ENCODE peak calls at places on chromosomes 4 and X, in five cellular contexts. A is tibial nerve, G is A549, V is ovary, F is upper lobe of left lung. P is an unnamed sample.

GRCh38 chr4:3010998-3011397 is 47.6 kb downstream of the GRK4 start:
- DNase-seq in V (no peak), A (peak; percentile 24), F (no peak), G (no peak), P (no peak)

GRCh38 chr4:81180916-81181315 is 34.1 kb downstream of the PRKG2 start:
- DNase-seq in F (no peak), G (no peak), V (no peak), A (no peak), P (no peak)

GRCh38 chr4:3257125-3257690 is 8.2 kb downstream of the MSANTD1 start:
- DNase-seq in G (no peak), F (peak; percentile 41), V (no peak), A (no peak), P (peak; percentile 32)

GRCh38 chr4:16750216-16750615 is 148.2 kb downstream of the LDB2 start:
- DNase-seq in V (no peak), G (no peak), F (no peak), A (no peak), P (no peak)

GRCh38 chrX:150856785-150857184 is 41.7 kb downstream of the CD99L2 start:
- DNase-seq in V (no peak), A (no peak), G (no peak), F (no peak), P (no peak)

GRCh38 chrX:20594985-20595384 is 328.3 kb upstream of the RPS6KA3 start:
- DNase-seq in V (no peak), F (no peak), G (no peak), A (no peak), P (no peak)

GRCh38 chr4:115249808-115250207 is 136.4 kb upstream of the NDST4 start:
- DNase-seq in A (no peak), F (no peak), G (no peak), V (no peak), P (no peak)

GRCh38 chr4:46211406-46211805 is 87.6 kb upstream of the GABRG1 start:
- DNase-seq in F (no peak), A (no peak), G (no peak), V (no peak), P (no peak)

GRCh38 chr4:185833055-185833598 is 21.1 kb upstream of the SORBS2 start:
- DNase-seq in F (no peak), G (no peak), A (no peak), V (no peak), P (no peak)

GRCh38 chrX:10725071-10725470 is 104.7 kb upstream of the MID1 start:
- DNase-seq in A (no peak), V (no peak), G (peak; percentile 26), F (no peak), P (no peak)

GRCh38 chr4:78629991-78630541 is 78.5 kb downstream of the ANXA3 start:
- DNase-seq in V (no peak), A (no peak), G (no peak), F (no peak), P (peak; percentile 54)

GRCh38 chr4:48262926-48263325 is 6.7 kb downstream of the TEC start:
- DNase-seq in F (no peak), V (no peak), G (no peak), A (peak; percentile 7), P (no peak)

GRCh38 chr4:48258845-48259397 is 10.7 kb downstream of the TEC start:
- DNase-seq in G (no peak), F (no peak), V (no peak), A (no peak), P (no peak)

GRCh38 chr4:48261288-48261687 is 8.3 kb downstream of the TEC start:
- DNase-seq in V (no peak), A (no peak), G (no peak), F (no peak), P (no peak)

GRCh38 chr4:48259748-48260147 is 9.9 kb downstream of the TEC start:
- DNase-seq in A (no peak), V (no peak), F (no peak), G (no peak), P (no peak)

GRCh38 chr4:48262484-48262883 is 7.2 kb downstream of the TEC start:
- DNase-seq in V (no peak), F (no peak), A (no peak), G (no peak), P (no peak)
- TF ChIP-seq EP300 in V (no peak), F (no peak), A (no peak), G (no peak), P (no peak)

GRCh38 chr4:74640111-74640903 is 154.0 kb downstream of the BTC start:
- DNase-seq in V (no peak), F (no peak), A (no peak), G (no peak), P (no peak)
- H3K27ac ChIP-seq in V (no peak overlapping the region), F (no peak overlapping the region), A (no peak overlapping the region), G (peak overlapping the region; percentile 59), P (no peak overlapping the region)

GRCh38 chrX:9530848-9531274 is 66.0 kb downstream of the TBL1X start:
- DNase-seq in G (peak; percentile 76), V (peak; percentile 79), A (peak; percentile 38), F (no peak), P (peak; percentile 51)

GRCh38 chrX:9525511-9526248 is 60.8 kb downstream of the TBL1X start:
- DNase-seq in A (no peak), V (no peak), G (no peak), F (no peak), P (no peak)

GRCh38 chrX:9528498-9528897 is 63.6 kb downstream of the TBL1X start:
- DNase-seq in V (no peak), G (no peak), A (no peak), F (no peak), P (no peak)

GRCh38 chrX:9529223-9529622 is 64.4 kb downstream of the TBL1X start:
- DNase-seq in V (no peak), G (no peak), A (no peak), F (no peak), P (no peak)

DNA sequence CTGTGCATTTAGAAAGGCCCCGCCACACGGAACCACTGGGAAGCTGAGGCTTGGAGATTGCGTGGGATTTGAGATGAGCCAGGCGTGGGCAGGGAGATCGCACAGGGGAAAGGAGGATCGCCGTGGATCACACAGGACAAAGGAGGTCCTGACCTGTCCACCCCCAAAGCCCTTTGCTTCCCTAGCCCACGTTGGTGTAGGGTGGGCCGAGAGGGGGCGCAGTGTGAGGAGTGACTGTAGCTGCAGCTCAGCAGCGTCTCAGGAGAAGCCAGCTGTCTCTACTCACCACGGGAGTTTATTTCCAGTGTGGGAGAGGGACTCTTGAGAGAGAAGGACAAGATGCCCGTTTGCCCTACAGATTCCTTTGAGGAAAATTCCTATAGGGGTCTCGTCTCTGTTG is 62.1 kb downstream of the TBL1X start:
- DNase-seq in G (no peak), A (no peak), V (no peak), F (no peak), P (no peak)
- TF ChIP-seq CTCF in G (no peak), A (no peak), V (no peak), F (no peak), P (no peak)

DNA sequence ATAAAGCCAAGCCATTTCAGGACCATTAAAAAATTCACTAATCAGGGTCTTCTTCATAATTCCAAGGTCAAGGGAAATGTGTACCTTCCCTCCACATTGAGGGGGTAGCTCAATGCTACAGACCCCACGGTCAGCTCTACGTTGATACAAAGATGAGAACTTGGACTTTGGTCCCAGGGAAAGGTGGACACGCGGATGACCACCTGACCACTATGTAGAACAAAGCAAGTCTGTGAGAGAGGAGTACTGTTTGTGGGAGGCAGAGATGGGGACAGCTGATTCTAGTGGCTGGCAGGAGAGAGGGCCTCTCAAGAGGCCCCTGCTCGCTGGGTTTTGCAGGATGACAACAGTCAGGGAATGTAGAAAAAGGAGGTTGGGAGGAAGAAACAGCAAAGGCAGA is 58.0 kb downstream of the SLC2A9 start:
- DNase-seq in V (no peak), A (no peak), G (no peak), F (no peak), P (no peak)
- TF ChIP-seq EP300 in V (no peak), A (no peak), G (no peak), F (no peak), P (no peak)

GRCh38 chrX:16825306-16826035 is 39.2 kb downstream of the TXLNG start:
- DNase-seq in A (no peak), G (peak; percentile 33), V (no peak), F (no peak), P (no peak)
- H3K27ac ChIP-seq in A (no peak overlapping the region), G (peak overlapping the region; percentile 56), V (no peak overlapping the region), F (no peak overlapping the region), P (no peak overlapping the region)

GRCh38 chrX:48521353-48522243 is at the start of gene EBP:
- DNase-seq in G (peak; percentile 96), F (peak; percentile 96), A (peak; percentile 84), V (peak; percentile 84), P (peak; percentile 95)
- TF ChIP-seq CTCF in G (no peak), F (no peak), A (no peak), V (no peak), P (no peak)

GRCh38 chr4:54498661-54499111 is 159.1 kb upstream of the KIT start:
- DNase-seq in F (no peak), V (no peak), G (no peak), A (no peak), P (no peak)
- TF ChIP-seq EP300 in F (no peak), V (no peak), G (no peak), A (no peak), P (no peak)

GRCh38 chr4:119103263-119103662 is 32.4 kb upstream of the MYOZ2 start:
- DNase-seq in G (peak; percentile 69), A (no peak), F (no peak), V (no peak), P (peak; percentile 41)
- H3K27ac ChIP-seq in G (peak overlapping the region; percentile 99), A (peak overlapping the region; percentile 84), F (peak overlapping the region; percentile 40), V (no peak overlapping the region), P (peak overlapping the region; percentile 67)